ENCODE peak calls at places on chromosomes 12 and 14, in five cellular contexts. K, T, O, F and D are unnamed samples.

GRCh38 chr12:48828841-48829575 is 10.7 kb downstream of the CACNB3 start:
- DNase-seq in T (no peak), F (no peak), O (no peak), K (no peak), D (no peak)

GRCh38 chr12:108768591-108769500 is 37.5 kb upstream of the CORO1C start:
- DNase-seq in F (peak; percentile 46), T (no peak), K (peak; percentile 33), O (peak; percentile 17), D (no peak)

GRCh38 chr12:3884671-3885070 is 11.5 kb upstream of the PARP11 start:
- DNase-seq in T (no peak), O (no peak), K (no peak), F (no peak), D (no peak)

GRCh38 chr12:92784356-92784755 is 81.6 kb downstream of the PLEKHG7 start:
- DNase-seq in T (no peak), K (no peak), F (no peak), O (no peak), D (no peak)

GRCh38 chr12:131095826-131096680 is 142.3 kb downstream of the ADGRD1 start:
- DNase-seq in K (no peak), O (no peak), F (no peak), T (no peak), D (no peak)

GRCh38 chr12:14280921-14281320 is 84.6 kb upstream of the ATF7IP start:
- DNase-seq in F (no peak), T (no peak), K (no peak), O (peak; percentile 57), D (no peak)

GRCh38 chr14:23114669-23115491 is 4.2 kb downstream of the CEBPE start:
- DNase-seq in O (no peak), T (no peak), F (peak; percentile 43), K (peak; percentile 52), D (no peak)

GRCh38 chr14:100904307-100905019 is 941 bp upstream of the RTL1 start:
- DNase-seq in K (no peak), T (peak; percentile 16), O (no peak), F (peak; percentile 83), D (peak; percentile 39)

GRCh38 chr12:48118491-48118890 is 673 bp upstream of the PFKM start:
- DNase-seq in O (no peak), K (no peak), F (no peak), T (peak; percentile 61), D (peak; percentile 18)

GRCh38 chr12:91139981-91140659 is 28.8 kb upstream of the LUM start:
- DNase-seq in T (no peak), K (no peak), O (no peak), F (no peak), D (no peak)

GRCh38 chr12:42332301-42332894 is 6.4 kb downstream of the PPHLN1 start:
- DNase-seq in F (peak; percentile 56), O (no peak), K (peak; percentile 34), T (peak; percentile 65), D (peak; percentile 34)

GRCh38 chr14:38074754-38075153 is 132.9 kb upstream of the SSTR1 start:
- DNase-seq in K (no peak), O (no peak), F (no peak), T (no peak), D (no peak)

GRCh38 chr12:13428538-13429265 is 232.2 kb downstream of the EMP1 start:
- DNase-seq in F (no peak), O (no peak), K (no peak), T (no peak), D (no peak)

GRCh38 chr14:26925876-26926584 is 328.2 kb upstream of the NOVA1 start:
- DNase-seq in T (no peak), O (no peak), K (no peak), F (no peak), D (no peak)

GRCh38 chr14:31877333-31877798 is 199.7 kb upstream of the ARHGAP5 start:
- DNase-seq in O (no peak), T (no peak), K (no peak), F (no peak), D (no peak)

GRCh38 chr12:65845751-65846537 is 21.7 kb downstream of the HMGA2 start:
- DNase-seq in K (no peak), F (no peak), T (no peak), O (no peak), D (no peak)

GRCh38 chr14:102920998-102921304 is 1.5 kb upstream of the AMN start:
- DNase-seq in T (no peak), K (no peak), O (no peak), F (no peak), D (no peak)

GRCh38 chr14:101078892-101079221 is 175.3 kb upstream of the RTL1 start:
- DNase-seq in T (no peak), O (no peak), K (no peak), F (peak; percentile 36), D (no peak)

GRCh38 chr12:50538178-50538577 is 33.4 kb downstream of the DIP2B start:
- DNase-seq in T (no peak), K (no peak), O (no peak), F (no peak), D (no peak)
- TF ChIP-seq FOXM1 in T (no peak), K (no peak), O (no peak), F (no peak), D (no peak)

GRCh38 chr12:9372202-9372601 is 164.0 kb upstream of the PZP start:
- DNase-seq in T (no peak), F (no peak), O (no peak), K (peak; percentile 54), D (no peak)
- TF ChIP-seq FOXM1 in T (no peak), F (no peak), O (no peak), K (no peak), D (no peak)

GRCh38 chr12:16560273-16560672 is 45.7 kb downstream of the LMO3 start:
- DNase-seq in O (no peak), F (no peak), K (no peak), T (no peak), D (no peak)

GRCh38 chr12:16564675-16565074 is 41.3 kb downstream of the LMO3 start:
- DNase-seq in K (no peak), O (no peak), F (no peak), T (no peak), D (no peak)

GRCh38 chr12:16568873-16569272 is 37.1 kb downstream of the LMO3 start:
- DNase-seq in T (no peak), O (peak; percentile 25), F (no peak), K (no peak), D (no peak)

GRCh38 chr12:16562413-16562812 is 43.5 kb downstream of the LMO3 start:
- DNase-seq in K (no peak), T (no peak), O (no peak), F (no peak), D (no peak)

DNA sequence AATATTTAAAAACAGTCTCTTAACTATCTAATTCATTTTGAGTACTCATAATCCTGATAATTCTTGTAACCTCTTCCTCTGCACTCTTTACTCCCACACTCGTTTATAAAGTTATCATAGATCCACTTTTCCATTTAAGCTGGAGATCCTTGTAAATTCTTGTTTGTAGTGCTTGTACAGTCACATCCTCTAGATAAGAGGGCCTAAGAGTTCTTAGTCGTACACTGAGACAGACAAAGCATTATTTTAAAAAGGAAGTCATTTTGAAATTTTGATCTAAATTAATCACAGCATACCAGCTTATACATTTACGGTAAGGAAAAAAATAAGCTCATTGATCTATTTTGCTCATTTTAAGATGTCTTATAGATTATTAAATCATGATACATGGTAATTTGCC is 42.4 kb downstream of the LMO3 start:
- DNase-seq in K (no peak), T (no peak), F (no peak), O (no peak), D (no peak)
- TF ChIP-seq FOXM1 in K (no peak), T (no peak), F (no peak), O (no peak), D (no peak)

DNA sequence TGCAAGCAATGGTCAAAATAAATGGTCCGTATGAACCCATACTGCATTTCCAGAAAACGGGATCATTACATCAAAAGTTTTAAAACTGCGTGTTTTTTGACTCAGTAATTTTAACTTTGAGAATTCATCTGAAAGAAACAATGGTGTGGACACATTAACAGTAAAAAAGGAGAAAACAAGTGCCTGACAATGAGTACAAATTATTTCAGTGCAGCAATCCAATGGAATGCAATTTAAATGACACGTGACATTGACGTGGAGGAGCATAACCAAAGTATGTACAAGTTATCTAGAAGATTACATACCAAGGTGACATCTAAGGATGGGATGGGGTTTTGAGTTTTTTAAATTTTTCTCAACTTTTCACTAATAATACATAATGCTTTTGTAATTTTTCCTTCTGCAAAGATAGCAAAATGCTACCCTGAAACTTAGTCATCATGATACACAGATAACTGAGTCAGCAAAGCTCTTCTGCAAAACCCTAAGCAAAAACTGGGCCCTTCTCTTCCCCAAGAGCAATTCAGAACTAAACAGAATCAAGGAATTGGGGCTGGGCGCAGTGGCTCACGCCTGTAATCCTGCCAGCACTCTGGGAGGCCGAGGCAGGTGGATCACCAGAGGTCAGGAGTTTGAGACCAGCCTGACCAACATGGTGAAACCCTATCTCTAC is 20.4 kb downstream of the HNRNPC start:
- DNase-seq in O (no peak), T (no peak), K (no peak), F (no peak), D (no peak)
- TF ChIP-seq FOXM1 in O (no peak), T (no peak), K (no peak), F (no peak), D (no peak)

GRCh38 chr14:89445252-89445973 is 28.4 kb upstream of the FOXN3 start:
- DNase-seq in O (no peak), F (no peak), T (no peak), K (no peak), D (no peak)
- TF ChIP-seq FOXM1 in O (no peak), F (no peak), T (no peak), K (no peak), D (no peak)

DNA sequence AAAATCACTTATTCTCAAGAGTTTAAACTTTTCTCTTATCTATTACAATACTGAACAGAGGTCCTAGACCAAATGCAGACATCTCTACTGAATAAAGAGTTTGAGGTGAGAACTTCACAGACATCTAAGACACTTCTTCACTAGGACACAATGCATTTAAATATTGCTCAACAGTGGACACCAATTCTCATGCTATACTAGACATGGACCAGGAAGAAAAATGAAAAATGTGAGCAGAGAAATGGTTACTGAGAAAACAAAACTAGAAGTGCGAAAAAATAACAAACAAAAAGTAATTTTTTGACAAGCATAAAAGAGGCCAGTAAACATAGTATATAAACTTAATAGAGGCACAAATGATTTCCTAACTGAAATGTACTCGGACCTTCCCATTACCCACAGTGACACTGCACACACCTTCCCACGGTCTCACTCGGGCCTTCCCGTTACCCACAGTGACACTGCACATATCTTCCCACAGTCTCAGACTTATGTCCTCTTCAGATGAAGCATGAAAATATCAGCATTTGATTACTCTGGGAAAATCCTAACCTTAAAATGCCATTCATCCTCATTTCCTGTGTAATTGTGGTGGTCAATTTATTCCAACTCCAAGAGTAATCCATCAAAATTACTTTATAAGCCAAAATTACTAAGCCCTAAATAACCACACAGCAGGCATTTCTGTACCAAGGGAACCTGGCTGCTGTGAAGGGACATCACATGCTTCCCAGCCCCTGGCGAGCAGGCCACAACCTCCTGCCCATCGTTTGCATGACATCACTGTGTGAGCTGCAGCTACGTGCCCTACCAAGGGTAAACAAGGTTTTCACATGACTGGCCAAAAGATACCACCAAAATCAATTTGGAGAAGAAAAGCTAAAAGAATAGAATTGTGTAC is 6.4 kb downstream of the SLC15A4 start:
- DNase-seq in O (peak; percentile 90), K (no peak), F (peak; percentile 46), T (peak; percentile 17), D (peak; percentile 31)
- TF ChIP-seq FOXM1 in O (peak; percentile 19), K (no peak), F (no peak), T (no peak), D (no peak)